ENCODE peak calls at places on chromosomes 4 and X, in four cellular contexts. V is fibroblast of the conjunctiva, T is activated gamma-delta T cell, Q is T-helper 2 cell. U is an unnamed sample.

GRCh38 chr4:3303445-3303824 is 10.6 kb downstream of the RGS12 start:
- DNase-seq in V (no peak), T (no peak), Q (no peak), U (no peak)

GRCh38 chr4:185656467-185656890 is 121.2 kb upstream of the PDLIM3 start:
- DNase-seq in V (peak; percentile 16), T (no peak), Q (no peak), U (no peak)

GRCh38 chr4:112523008-112523440 is 7.0 kb upstream of the NEUROG2 start:
- DNase-seq in V (no peak), T (peak; percentile 12), Q (peak; percentile 62), U (no peak)

GRCh38 chr4:122300776-122301175 is 78.0 kb upstream of the ADAD1 start:
- DNase-seq in V (no peak), T (no peak), Q (no peak), U (no peak)

GRCh38 chrX:6693051-6693450 is 158.1 kb upstream of the VCX3A start:
- DNase-seq in V (no peak), T (no peak), Q (no peak), U (no peak)

GRCh38 chr4:20813698-20814097 is 113.4 kb downstream of the PACRGL start:
- DNase-seq in V (no peak), T (no peak), Q (no peak), U (no peak)

GRCh38 chr4:86092684-86093083 is 267.2 kb downstream of the MAPK10 start:
- DNase-seq in V (peak; percentile 60), T (no peak), Q (no peak), U (no peak)

GRCh38 chr4:7876096-7876993 is 63.3 kb downstream of the AFAP1 start:
- DNase-seq in V (peak; percentile 16), T (no peak), Q (peak; percentile 66), U (peak; percentile 56)

GRCh38 chrX:53440631-53441517 is 6.7 kb upstream of the HSD17B10 start:
- DNase-seq in V (peak; percentile 54), T (no peak), Q (peak; percentile 2), U (no peak)

GRCh38 chrX:20545538-20545937 is 278.8 kb upstream of the RPS6KA3 start:
- DNase-seq in V (no peak), T (no peak), Q (no peak), U (no peak)

GRCh38 chrX:48493890-48494364 is 14.9 kb upstream of the PORCN start:
- DNase-seq in V (no peak), T (no peak), Q (peak; percentile 10), U (no peak)

GRCh38 chrX:150935466-150935865 is 37.0 kb upstream of the CD99L2 start:
- DNase-seq in V (no peak), T (no peak), Q (no peak), U (no peak)

GRCh38 chr4:130568746-130569145 is 1472.8 kb downstream of the C4orf33 start:
- DNase-seq in V (no peak), T (no peak), Q (no peak), U (no peak)

GRCh38 chr4:3145251-3145908 is 70.9 kb downstream of the HTT start:
- DNase-seq in V (no peak), T (no peak), Q (no peak), U (no peak)

GRCh38 chrX:105636667-105637066 is 185.7 kb upstream of the NRK start:
- DNase-seq in V (no peak), T (no peak), Q (no peak), U (no peak)

GRCh38 chr4:15106417-15106816 is 104.1 kb downstream of the CPEB2 start:
- DNase-seq in V (no peak), T (no peak), Q (no peak), U (no peak)

GRCh38 chrX:75038925-75039324 is 113.7 kb upstream of the NEXMIF start:
- DNase-seq in V (no peak), T (no peak), Q (peak; percentile 32), U (no peak)

GRCh38 chr4:103499094-103499493 is 220.7 kb downstream of the TACR3 start:
- DNase-seq in V (peak; percentile 52), T (no peak), Q (peak; percentile 62), U (no peak)

GRCh38 chr4:156575430-156576073 is 396.0 kb downstream of the PDGFC start:
- DNase-seq in V (peak; percentile 8), T (no peak), Q (no peak), U (no peak)

GRCh38 chr4:120299631-120300030 is 233.0 kb upstream of the MAD2L1 start:
- DNase-seq in V (no peak), T (no peak), Q (no peak), U (no peak)

GRCh38 chr4:112652216-112652615 is 15.3 kb downstream of the LARP7 start:
- DNase-seq in V (no peak), T (no peak), Q (no peak), U (no peak)

GRCh38 chrX:19709812-19710518 is 177.4 kb downstream of the SH3KBP1 start:
- DNase-seq in V (peak; percentile 81), T (no peak), Q (no peak), U (peak; percentile 29)

GRCh38 chr4:29966386-29966785 is 753.8 kb upstream of the PCDH7 start:
- DNase-seq in V (no peak), T (no peak), Q (no peak), U (no peak)

GRCh38 chr4:83894831-83895230 is 358.9 kb downstream of the GPAT3 start:
- DNase-seq in V (no peak), T (no peak), Q (no peak), U (no peak)

GRCh38 chr4:166008510-166008909 is 135.5 kb downstream of the TLL1 start:
- DNase-seq in V (no peak), T (no peak), Q (no peak), U (no peak)

GRCh38 chrX:96436105-96436504 is 248.5 kb upstream of the DIAPH2 start:
- DNase-seq in V (peak; percentile 12), T (no peak), Q (no peak), U (no peak)

GRCh38 chrX:124239911-124240310 is 92.5 kb upstream of the TEX13D start:
- DNase-seq in V (no peak), T (no peak), Q (peak; percentile 84), U (no peak)

GRCh38 chr4:30802622-30803323 is 82.6 kb downstream of the PCDH7 start:
- DNase-seq in V (peak; percentile 14), T (no peak), Q (no peak), U (no peak)

GRCh38 chrX:51144828-51145442 is 187.7 kb upstream of the NUDT10 start:
- DNase-seq in V (peak; percentile 16), T (no peak), Q (peak; percentile 25), U (no peak)

GRCh38 chr4:45648846-45649245 is 475.0 kb downstream of the GABRG1 start:
- DNase-seq in V (no peak), T (no peak), Q (no peak), U (no peak)

U was measured in 8988T.